ENCODE peak calls at places on chromosomes 12 and 14, in four cellular contexts. I is GM12878, C is K562, F is HepG2. S is an unnamed sample.

GRCh38 chr12:53195516-53196420 is 11.3 kb downstream of the ITGB7 start:
- DNase-seq in I (no peak), C (no peak), F (no peak), S (no peak)

GRCh38 chr14:102212845-102213244 is 73.1 kb downstream of the WDR20 start:
- DNase-seq in I (no peak), C (no peak), F (no peak), S (no peak)

GRCh38 chr12:48970702-48971334 is 717 bp downstream of the WNT10B start:
- DNase-seq in I (no peak), C (no peak), F (no peak), S (no peak)

GRCh38 chr12:107570721-107571120 is 114.9 kb upstream of the PWP1 start:
- DNase-seq in I (no peak), C (no peak), F (no peak), S (no peak)

GRCh38 chr12:62683724-62684501 is 217.3 kb downstream of the MON2 start:
- DNase-seq in I (no peak), C (no peak), F (no peak), S (no peak)

GRCh38 chr14:31770271-31770670 is 209.1 kb downstream of the NUBPL start:
- DNase-seq in I (no peak), C (no peak), F (no peak), S (no peak)

GRCh38 chr12:123094349-123095073 is 56.4 kb downstream of the PITPNM2 start:
- DNase-seq in I (no peak), C (peak), F (peak), S (peak)

GRCh38 chr12:120194534-120195395 is at the start of gene GCN1:
- DNase-seq in I (no peak), C (peak), F (peak), S (peak)

GRCh38 chr12:87290505-87290904 is 738.7 kb downstream of the C12orf50 start:
- DNase-seq in I (no peak), C (no peak), F (no peak), S (no peak)

GRCh38 chr12:6062427-6063378 is 61.8 kb downstream of the VWF start:
- DNase-seq in I (no peak), C (peak), F (peak), S (peak)

GRCh38 chr12:64383675-64384074 is 6.9 kb downstream of the C12orf56 start:
- DNase-seq in I (no peak), C (no peak), F (no peak), S (no peak)

GRCh38 chr12:108571604-108572165 is 9.3 kb downstream of the ISCU start:
- DNase-seq in I (no peak), C (no peak), F (no peak), S (no peak)

GRCh38 chr14:88363624-88364023 is 21.8 kb upstream of the SPATA7 start:
- DNase-seq in I (no peak), C (no peak), F (no peak), S (no peak)

GRCh38 chr14:50351016-50351415 is 38.9 kb downstream of the DMAC2L start:
- DNase-seq in I (no peak), C (no peak), F (no peak), S (no peak)

GRCh38 chr12:112939761-112940357 is 1.6 kb downstream of the OAS3 start:
- DNase-seq in I (peak), C (no peak), F (no peak), S (no peak)

GRCh38 chr14:84806627-84807026 is 723.3 kb upstream of the FLRT2 start:
- DNase-seq in I (no peak), C (no peak), F (no peak), S (no peak)

GRCh38 chr14:75514673-75515630 is 7.3 kb upstream of the BATF start:
- DNase-seq in I (peak), C (peak), F (no peak), S (no peak)

GRCh38 chr12:130775953-130776856 is 60.1 kb upstream of the RIMBP2 start:
- DNase-seq in I (no peak), C (peak), F (peak), S (peak)

GRCh38 chr14:90780519-90780918 is 35.7 kb downstream of the TTC7B start:
- DNase-seq in I (no peak), C (no peak), F (no peak), S (no peak)

GRCh38 chr12:71744522-71745300 is 10.0 kb upstream of the RAB21 start:
- DNase-seq in I (no peak), C (no peak), F (no peak), S (no peak)

GRCh38 chr14:96117101-96117897 is 78.1 kb downstream of the C14orf132 start:
- DNase-seq in I (no peak), C (no peak), F (no peak), S (no peak)
- TF ChIP-seq CHD4 in I (no peak), C (no peak), F (no peak), S (no peak)

GRCh38 chr12:12874014-12874413 is 17.3 kb upstream of the GPRC5A start:
- DNase-seq in I (no peak), C (no peak), F (no peak), S (no peak)
- H3K27ac ChIP-seq in I (no peak), C (no peak), F (no peak), S (peak)

GRCh38 chr12:44819884-44820283 is 56.2 kb downstream of the NELL2 start:
- DNase-seq in I (no peak), C (no peak), F (no peak), S (no peak)

GRCh38 chr12:44812062-44812461 is 64.1 kb downstream of the NELL2 start:
- DNase-seq in I (no peak), C (no peak), F (no peak), S (peak)

GRCh38 chr12:44817687-44818086 is 58.4 kb downstream of the NELL2 start:
- DNase-seq in I (no peak), C (no peak), F (no peak), S (no peak)

DNA sequence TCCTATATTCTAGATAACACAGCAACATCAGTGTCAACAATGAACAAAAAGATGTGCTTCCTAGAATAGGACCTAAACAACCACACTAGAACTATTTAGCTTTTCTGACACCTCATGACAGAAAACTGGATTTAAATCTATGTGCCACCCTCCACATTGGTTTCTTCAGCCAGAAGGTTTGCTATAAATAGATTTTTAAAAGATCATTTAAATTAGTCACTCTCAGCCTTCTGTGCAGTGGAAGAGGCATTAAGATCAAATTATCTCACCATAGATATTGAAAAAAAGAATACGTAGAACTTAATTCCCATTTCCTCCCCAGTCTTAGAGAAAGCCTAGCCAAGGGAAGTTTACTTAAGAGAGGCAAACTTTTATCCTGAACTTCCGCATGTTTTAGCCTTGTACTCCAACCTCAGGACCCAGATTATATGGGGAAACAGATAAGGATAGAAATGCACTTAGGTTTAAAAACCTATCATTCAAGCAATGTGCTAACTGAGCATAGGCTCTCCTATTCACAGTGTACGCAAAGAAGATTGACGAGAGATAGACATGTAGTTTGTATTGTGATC is 59.6 kb downstream of the NELL2 start:
- DNase-seq in I (no peak), C (no peak), F (no peak), S (no peak)
- TF ChIP-seq HDAC2 in I (no peak), C (no peak), F (no peak), S (no peak)

GRCh38 chr12:19620222-19620621 is 180.9 kb downstream of the AEBP2 start:
- DNase-seq in I (no peak), C (no peak), F (no peak), S (peak)

GRCh38 chr12:19613051-19613535 is 173.8 kb downstream of the AEBP2 start:
- DNase-seq in I (no peak), C (no peak), F (no peak), S (no peak)

GRCh38 chr12:19616781-19617180 is 177.5 kb downstream of the AEBP2 start:
- DNase-seq in I (no peak), C (no peak), F (no peak), S (no peak)

DNA sequence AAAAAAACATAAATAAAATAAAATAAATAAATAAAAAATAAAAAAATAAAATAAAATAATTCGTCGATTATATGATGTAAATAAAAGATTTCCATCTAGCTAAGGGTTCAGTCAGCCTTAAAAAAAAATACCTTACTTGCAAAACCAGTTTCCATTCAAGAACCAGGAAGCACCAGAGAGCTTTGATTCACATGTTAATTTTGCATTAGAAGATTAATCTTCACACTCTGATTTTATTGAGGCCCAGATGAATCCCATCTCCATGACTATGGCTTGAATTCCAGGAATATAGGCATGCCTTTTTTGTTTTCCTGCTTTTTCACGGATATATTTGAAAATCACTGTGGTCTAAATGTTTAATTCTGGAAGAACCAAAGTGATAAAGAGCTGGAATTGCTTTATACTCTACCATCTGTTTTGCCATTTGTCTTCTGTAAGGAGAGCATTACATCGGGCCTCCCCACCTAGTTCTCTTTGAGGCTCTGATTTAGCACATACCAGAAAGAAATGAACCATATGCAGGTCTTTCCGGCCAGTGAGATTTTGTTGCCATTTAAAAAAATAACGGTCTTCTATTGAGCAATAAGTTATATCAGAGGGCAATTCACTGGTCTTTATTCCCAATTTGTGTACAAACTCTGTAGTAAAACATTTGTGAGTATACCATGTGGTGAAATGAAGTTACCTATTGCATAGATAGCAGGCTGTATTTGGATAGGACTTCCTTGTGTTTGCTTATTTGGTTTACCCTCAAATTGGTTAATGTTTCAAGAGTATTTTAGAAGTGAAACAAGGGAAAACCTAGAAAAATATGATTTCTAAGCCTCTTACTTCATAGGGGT is 175.5 kb downstream of the AEBP2 start:
- DNase-seq in I (no peak), C (no peak), F (no peak), S (no peak)
- TF ChIP-seq CHD4 in I (no peak), C (no peak), F (no peak), S (no peak)

GRCh38 chr14:99258884-99259283 is 13.1 kb downstream of the BCL11B start:
- DNase-seq in I (no peak), C (no peak), F (no peak), S (no peak)
- H3K27ac ChIP-seq in I (no peak), C (no peak), F (no peak), S (no peak)

S was measured in A549.